ENCODE peak calls at places on chromosomes 7 and 10, in four cellular contexts. One of them, this sample, is unnamed.

GRCh38 chr10:72334832-72335393 is 19.8 kb downstream of the DNAJB12 start:
- DNase-seq in stimulated activated CD4-positive, alpha-beta T cell treated with anti-CD3 and anti-CD28 coated beads, Interleukin-15, amount 100 ng/mL, for 1 hour: no peak
- DNase-seq in activated T-helper 1 cell treated with anti-CD3 and anti-CD28 coated beads, Interleukin-2, amount 50 U/mL, for 16 hours: peak
- DNase-seq in frontal cortex: peak
- DNase-seq in this sample: peak

GRCh38 chr7:134468475-134468874 is 9.6 kb upstream of the AKR1B1 start:
- DNase-seq in stimulated activated CD4-positive, alpha-beta T cell treated with anti-CD3 and anti-CD28 coated beads, Interleukin-15, amount 100 ng/mL, for 1 hour: no peak
- DNase-seq in frontal cortex: no peak
- DNase-seq in activated T-helper 1 cell treated with anti-CD3 and anti-CD28 coated beads, Interleukin-2, amount 50 U/mL, for 16 hours: no peak
- DNase-seq in this sample: no peak

GRCh38 chr10:6009159-6009558 is 31.8 kb upstream of the IL15RA start:
- DNase-seq in frontal cortex: no peak
- DNase-seq in activated T-helper 1 cell treated with anti-CD3 and anti-CD28 coated beads, Interleukin-2, amount 50 U/mL, for 16 hours: no peak
- DNase-seq in stimulated activated CD4-positive, alpha-beta T cell treated with anti-CD3 and anti-CD28 coated beads, Interleukin-15, amount 100 ng/mL, for 1 hour: no peak
- DNase-seq in this sample: no peak

GRCh38 chr10:128263891-128264688 is 137.9 kb upstream of the MKI67 start:
- DNase-seq in stimulated activated CD4-positive, alpha-beta T cell treated with anti-CD3 and anti-CD28 coated beads, Interleukin-15, amount 100 ng/mL, for 1 hour: peak
- DNase-seq in activated T-helper 1 cell treated with anti-CD3 and anti-CD28 coated beads, Interleukin-2, amount 50 U/mL, for 16 hours: peak
- DNase-seq in frontal cortex: peak
- DNase-seq in this sample: peak

GRCh38 chr10:35545079-35545657 is 60.0 kb upstream of the GJD4 start:
- DNase-seq in activated T-helper 1 cell treated with anti-CD3 and anti-CD28 coated beads, Interleukin-2, amount 50 U/mL, for 16 hours: no peak
- DNase-seq in stimulated activated CD4-positive, alpha-beta T cell treated with anti-CD3 and anti-CD28 coated beads, Interleukin-15, amount 100 ng/mL, for 1 hour: no peak
- DNase-seq in frontal cortex: no peak
- DNase-seq in this sample: no peak

GRCh38 chr10:92689663-92690210 is at the start of gene HHEX:
- DNase-seq in frontal cortex: peak
- DNase-seq in stimulated activated CD4-positive, alpha-beta T cell treated with anti-CD3 and anti-CD28 coated beads, Interleukin-15, amount 100 ng/mL, for 1 hour: no peak
- DNase-seq in activated T-helper 1 cell treated with anti-CD3 and anti-CD28 coated beads, Interleukin-2, amount 50 U/mL, for 16 hours: no peak
- DNase-seq in this sample: peak

GRCh38 chr10:124999433-125000365 is 57.8 kb downstream of the ZRANB1 start:
- DNase-seq in frontal cortex: no peak
- DNase-seq in activated T-helper 1 cell treated with anti-CD3 and anti-CD28 coated beads, Interleukin-2, amount 50 U/mL, for 16 hours: no peak
- DNase-seq in stimulated activated CD4-positive, alpha-beta T cell treated with anti-CD3 and anti-CD28 coated beads, Interleukin-15, amount 100 ng/mL, for 1 hour: no peak
- DNase-seq in this sample: peak

GRCh38 chr10:133226251-133226808 is 3.7 kb upstream of the UTF1 start:
- DNase-seq in frontal cortex: no peak
- DNase-seq in activated T-helper 1 cell treated with anti-CD3 and anti-CD28 coated beads, Interleukin-2, amount 50 U/mL, for 16 hours: no peak
- DNase-seq in stimulated activated CD4-positive, alpha-beta T cell treated with anti-CD3 and anti-CD28 coated beads, Interleukin-15, amount 100 ng/mL, for 1 hour: no peak
- DNase-seq in this sample: no peak

GRCh38 chr10:14372616-14373015 is 41.9 kb upstream of the FRMD4A start:
- DNase-seq in frontal cortex: no peak
- DNase-seq in stimulated activated CD4-positive, alpha-beta T cell treated with anti-CD3 and anti-CD28 coated beads, Interleukin-15, amount 100 ng/mL, for 1 hour: no peak
- DNase-seq in activated T-helper 1 cell treated with anti-CD3 and anti-CD28 coated beads, Interleukin-2, amount 50 U/mL, for 16 hours: no peak
- DNase-seq in this sample: no peak

GRCh38 chr10:98006266-98006665 is 24.2 kb downstream of the CRTAC1 start:
- DNase-seq in frontal cortex: no peak
- DNase-seq in activated T-helper 1 cell treated with anti-CD3 and anti-CD28 coated beads, Interleukin-2, amount 50 U/mL, for 16 hours: no peak
- DNase-seq in stimulated activated CD4-positive, alpha-beta T cell treated with anti-CD3 and anti-CD28 coated beads, Interleukin-15, amount 100 ng/mL, for 1 hour: no peak
- DNase-seq in this sample: no peak

GRCh38 chr10:88994034-88994433 is 3.4 kb downstream of the FAS start:
- DNase-seq in stimulated activated CD4-positive, alpha-beta T cell treated with anti-CD3 and anti-CD28 coated beads, Interleukin-15, amount 100 ng/mL, for 1 hour: no peak
- DNase-seq in frontal cortex: no peak
- DNase-seq in activated T-helper 1 cell treated with anti-CD3 and anti-CD28 coated beads, Interleukin-2, amount 50 U/mL, for 16 hours: no peak
- DNase-seq in this sample: no peak

GRCh38 chr7:155787171-155787851 is 25.0 kb downstream of the SHH start:
- DNase-seq in stimulated activated CD4-positive, alpha-beta T cell treated with anti-CD3 and anti-CD28 coated beads, Interleukin-15, amount 100 ng/mL, for 1 hour: no peak
- DNase-seq in activated T-helper 1 cell treated with anti-CD3 and anti-CD28 coated beads, Interleukin-2, amount 50 U/mL, for 16 hours: no peak
- DNase-seq in frontal cortex: no peak
- DNase-seq in this sample: no peak

GRCh38 chr10:26781797-26782196 is 79.0 kb downstream of the ABI1 start:
- DNase-seq in activated T-helper 1 cell treated with anti-CD3 and anti-CD28 coated beads, Interleukin-2, amount 50 U/mL, for 16 hours: no peak
- DNase-seq in stimulated activated CD4-positive, alpha-beta T cell treated with anti-CD3 and anti-CD28 coated beads, Interleukin-15, amount 100 ng/mL, for 1 hour: no peak
- DNase-seq in frontal cortex: no peak
- DNase-seq in this sample: no peak